ENCODE peak calls at places on chromosomes 6 and 20, in nine cellular contexts. One of them, this sample, is unnamed.
A peak's percentile ranks its signal among the peaks of the same experiment; 100 is the strongest.

GRCh38 chr20:24445510-24446170 is 23.8 kb upstream of the SYNDIG1 start:
- DNase-seq in ascending aorta: peak; percentile 40
- DNase-seq in CD8-positive, alpha-beta T cell: no peak
- DNase-seq in hepatocyte: no peak
- DNase-seq in breast epithelium: no peak
- DNase-seq in heart right ventricle: no peak
- DNase-seq in upper lobe of left lung: no peak
- DNase-seq in gastrocnemius medialis: no peak
- DNase-seq in transverse colon: no peak
- DNase-seq in this sample: no peak

GRCh38 chr6:156791261-156791850 is 14.2 kb downstream of the ARID1B start:
- DNase-seq in ascending aorta: no peak
- DNase-seq in CD8-positive, alpha-beta T cell: no peak
- DNase-seq in hepatocyte: peak; percentile 59
- DNase-seq in breast epithelium: no peak
- DNase-seq in heart right ventricle: no peak
- DNase-seq in upper lobe of left lung: no peak
- DNase-seq in gastrocnemius medialis: no peak
- DNase-seq in transverse colon: no peak
- DNase-seq in this sample: peak; percentile 43

GRCh38 chr20:5864873-5865582 is 85.3 kb downstream of the TRMT6 start:
- DNase-seq in ascending aorta: no peak
- DNase-seq in CD8-positive, alpha-beta T cell: no peak
- DNase-seq in hepatocyte: no peak
- DNase-seq in breast epithelium: no peak
- DNase-seq in heart right ventricle: no peak
- DNase-seq in upper lobe of left lung: no peak
- DNase-seq in gastrocnemius medialis: no peak
- DNase-seq in transverse colon: no peak
- DNase-seq in this sample: peak; percentile 38

GRCh38 chr20:33291830-33292355 is 8.9 kb downstream of the BPIFB1 start:
- DNase-seq in ascending aorta: no peak
- DNase-seq in CD8-positive, alpha-beta T cell: peak; percentile 51
- DNase-seq in hepatocyte: peak; percentile 58
- DNase-seq in breast epithelium: no peak
- DNase-seq in heart right ventricle: no peak
- DNase-seq in upper lobe of left lung: no peak
- DNase-seq in gastrocnemius medialis: no peak
- DNase-seq in transverse colon: peak; percentile 33
- DNase-seq in this sample: peak; percentile 75

GRCh38 chr6:112214749-112215269 is 39.6 kb downstream of the LAMA4 start:
- DNase-seq in ascending aorta: no peak
- DNase-seq in CD8-positive, alpha-beta T cell: no peak
- DNase-seq in hepatocyte: peak; percentile 72
- DNase-seq in breast epithelium: no peak
- DNase-seq in heart right ventricle: no peak
- DNase-seq in upper lobe of left lung: no peak
- DNase-seq in gastrocnemius medialis: no peak
- DNase-seq in transverse colon: no peak
- DNase-seq in this sample: no peak

GRCh38 chr6:169498887-169499513 is 202.8 kb downstream of the WDR27 start:
- DNase-seq in ascending aorta: no peak
- DNase-seq in CD8-positive, alpha-beta T cell: no peak
- DNase-seq in hepatocyte: no peak
- DNase-seq in breast epithelium: no peak
- DNase-seq in heart right ventricle: no peak
- DNase-seq in upper lobe of left lung: no peak
- DNase-seq in gastrocnemius medialis: no peak
- DNase-seq in transverse colon: no peak
- DNase-seq in this sample: no peak

GRCh38 chr20:33812673-33813462 is 1.7 kb downstream of the CHMP4B start:
- DNase-seq in ascending aorta: no peak
- DNase-seq in CD8-positive, alpha-beta T cell: no peak
- DNase-seq in hepatocyte: peak; percentile 83
- DNase-seq in breast epithelium: no peak
- DNase-seq in heart right ventricle: no peak
- DNase-seq in upper lobe of left lung: no peak
- DNase-seq in gastrocnemius medialis: no peak
- DNase-seq in transverse colon: no peak
- DNase-seq in this sample: peak; percentile 36

GRCh38 chr20:8095648-8096572 is 36.2 kb upstream of the PLCB1 start:
- DNase-seq in ascending aorta: no peak
- DNase-seq in CD8-positive, alpha-beta T cell: no peak
- DNase-seq in hepatocyte: no peak
- DNase-seq in breast epithelium: no peak
- DNase-seq in heart right ventricle: no peak
- DNase-seq in upper lobe of left lung: no peak
- DNase-seq in gastrocnemius medialis: no peak
- DNase-seq in transverse colon: no peak
- DNase-seq in this sample: no peak

GRCh38 chr6:33172307-33173227 is 19.7 kb downstream of the COL11A2 start:
- DNase-seq in ascending aorta: no peak
- DNase-seq in CD8-positive, alpha-beta T cell: no peak
- DNase-seq in hepatocyte: peak; percentile 56
- DNase-seq in breast epithelium: no peak
- DNase-seq in heart right ventricle: no peak
- DNase-seq in upper lobe of left lung: no peak
- DNase-seq in gastrocnemius medialis: no peak
- DNase-seq in transverse colon: no peak
- DNase-seq in this sample: no peak

GRCh38 chr6:144439016-144439415 is 153.9 kb downstream of the UTRN start:
- DNase-seq in ascending aorta: no peak
- DNase-seq in CD8-positive, alpha-beta T cell: no peak
- DNase-seq in hepatocyte: no peak
- DNase-seq in breast epithelium: no peak
- DNase-seq in heart right ventricle: no peak
- DNase-seq in upper lobe of left lung: no peak
- DNase-seq in gastrocnemius medialis: no peak
- DNase-seq in transverse colon: no peak
- DNase-seq in this sample: no peak

GRCh38 chr6:30231067-30231466 is 17.9 kb upstream of the TRIM26 start:
- DNase-seq in ascending aorta: no peak
- DNase-seq in CD8-positive, alpha-beta T cell: no peak
- DNase-seq in hepatocyte: no peak
- DNase-seq in breast epithelium: no peak
- DNase-seq in heart right ventricle: no peak
- DNase-seq in upper lobe of left lung: no peak
- DNase-seq in gastrocnemius medialis: no peak
- DNase-seq in transverse colon: no peak
- DNase-seq in this sample: no peak

GRCh38 chr6:3873051-3873450 is 23.9 kb downstream of the FAM50B start:
- DNase-seq in ascending aorta: peak; percentile 19
- DNase-seq in CD8-positive, alpha-beta T cell: no peak
- DNase-seq in hepatocyte: no peak
- DNase-seq in breast epithelium: no peak
- DNase-seq in heart right ventricle: no peak
- DNase-seq in upper lobe of left lung: no peak
- DNase-seq in gastrocnemius medialis: no peak
- DNase-seq in transverse colon: no peak
- DNase-seq in this sample: no peak

GRCh38 chr20:25049261-25050060 is 8.5 kb downstream of the ACSS1 start:
- DNase-seq in ascending aorta: peak; percentile 69
- DNase-seq in CD8-positive, alpha-beta T cell: no peak
- DNase-seq in hepatocyte: no peak
- DNase-seq in breast epithelium: no peak
- DNase-seq in heart right ventricle: no peak
- DNase-seq in upper lobe of left lung: no peak
- DNase-seq in gastrocnemius medialis: no peak
- DNase-seq in transverse colon: peak; percentile 4
- DNase-seq in this sample: peak; percentile 8

GRCh38 chr6:136235233-136235564 is 14.9 kb downstream of the MTFR2 start:
- DNase-seq in ascending aorta: no peak
- DNase-seq in CD8-positive, alpha-beta T cell: no peak
- DNase-seq in hepatocyte: no peak
- DNase-seq in breast epithelium: no peak
- DNase-seq in heart right ventricle: no peak
- DNase-seq in upper lobe of left lung: no peak
- DNase-seq in gastrocnemius medialis: no peak
- DNase-seq in transverse colon: no peak
- DNase-seq in this sample: no peak

GRCh38 chr6:15264902-15265761 is 19.3 kb downstream of the JARID2 start:
- DNase-seq in ascending aorta: no peak
- DNase-seq in CD8-positive, alpha-beta T cell: no peak
- DNase-seq in hepatocyte: no peak
- DNase-seq in breast epithelium: no peak
- DNase-seq in heart right ventricle: no peak
- DNase-seq in upper lobe of left lung: no peak
- DNase-seq in gastrocnemius medialis: peak; percentile 63
- DNase-seq in transverse colon: no peak
- DNase-seq in this sample: no peak

DNA sequence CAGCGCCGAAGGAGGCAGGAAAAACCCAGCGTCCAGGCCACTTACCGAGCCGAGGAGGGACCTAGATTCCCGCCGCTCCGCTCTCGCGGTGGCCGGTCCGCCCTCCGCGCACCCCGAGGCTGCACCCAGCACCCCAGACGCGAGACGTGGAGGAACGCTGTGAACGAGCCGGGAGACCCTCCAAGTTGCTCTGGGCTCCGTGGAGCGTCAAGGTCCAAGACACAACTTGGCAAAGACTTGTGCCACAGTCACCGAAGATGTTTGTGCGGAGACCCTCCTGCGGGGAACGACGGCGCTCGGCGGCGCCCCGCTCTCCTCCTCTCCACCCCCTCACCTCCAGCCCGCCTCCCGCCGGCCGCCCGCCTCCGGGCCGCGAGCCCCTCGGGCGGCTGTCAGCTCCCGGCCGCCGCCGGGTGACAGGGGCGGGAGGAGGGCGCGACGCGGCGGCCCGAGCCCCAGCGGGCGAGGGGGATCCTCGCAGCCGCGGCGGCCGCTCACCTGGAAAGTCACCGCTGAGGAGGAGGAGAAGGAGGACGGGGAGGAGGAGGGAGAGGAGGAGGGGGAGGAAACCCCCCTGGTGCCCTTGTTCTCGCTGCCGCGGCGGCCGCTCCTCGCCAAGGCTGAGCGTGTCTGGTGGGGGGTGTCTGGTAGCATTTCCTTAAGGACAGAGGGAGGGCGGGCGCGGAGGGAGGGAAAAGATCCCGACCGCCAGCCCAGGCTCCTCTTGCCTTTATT is 637 bp upstream of the HIVEP2 start:
- DNase-seq in ascending aorta: no peak
- DNase-seq in CD8-positive, alpha-beta T cell: peak; percentile 41
- DNase-seq in hepatocyte: peak; percentile 79
- DNase-seq in breast epithelium: no peak
- DNase-seq in heart right ventricle: peak; percentile 64
- DNase-seq in upper lobe of left lung: peak; percentile 93
- DNase-seq in gastrocnemius medialis: peak; percentile 51
- DNase-seq in transverse colon: peak; percentile 63
- DNase-seq in this sample: no peak
- TF ChIP-seq CTCF in ascending aorta: no peak
- TF ChIP-seq CTCF in CD8-positive, alpha-beta T cell: no peak
- TF ChIP-seq CTCF in hepatocyte: no peak
- TF ChIP-seq CTCF in breast epithelium: no peak
- TF ChIP-seq CTCF in heart right ventricle: no peak
- TF ChIP-seq CTCF in upper lobe of left lung: no peak
- TF ChIP-seq CTCF in gastrocnemius medialis: no peak
- TF ChIP-seq CTCF in transverse colon: no peak
- TF ChIP-seq CTCF in this sample: no peak

GRCh38 chr20:57409672-57410397 is 18.6 kb downstream of the RBM38 start:
- DNase-seq in ascending aorta: no peak
- DNase-seq in CD8-positive, alpha-beta T cell: no peak
- DNase-seq in hepatocyte: no peak
- DNase-seq in breast epithelium: no peak
- DNase-seq in heart right ventricle: no peak
- DNase-seq in upper lobe of left lung: no peak
- DNase-seq in gastrocnemius medialis: no peak
- DNase-seq in transverse colon: no peak
- DNase-seq in this sample: no peak
- H3K36me3 ChIP-seq in ascending aorta: peaks cover 34% of the 10 kb centered on the region
- H3K36me3 ChIP-seq in CD8-positive, alpha-beta T cell: peaks cover 48% of the 10 kb centered on the region
- H3K36me3 ChIP-seq in hepatocyte: no peaks in the 10 kb centered on the region
- H3K36me3 ChIP-seq in breast epithelium: no peaks in the 10 kb centered on the region
- H3K36me3 ChIP-seq in heart right ventricle: peaks cover 40% of the 10 kb centered on the region
- H3K36me3 ChIP-seq in upper lobe of left lung: peaks cover 4% of the 10 kb centered on the region
- H3K36me3 ChIP-seq in gastrocnemius medialis: peaks cover 24% of the 10 kb centered on the region
- H3K36me3 ChIP-seq in transverse colon: peaks cover 24% of the 10 kb centered on the region
- H3K36me3 ChIP-seq in this sample: no peaks in the 10 kb centered on the region

GRCh38 chr20:21517566-21518277 is 3.9 kb upstream of the NKX2-2 start:
- DNase-seq in ascending aorta: no peak
- DNase-seq in CD8-positive, alpha-beta T cell: no peak
- DNase-seq in hepatocyte: no peak
- DNase-seq in breast epithelium: no peak
- DNase-seq in heart right ventricle: no peak
- DNase-seq in upper lobe of left lung: peak; percentile 58
- DNase-seq in gastrocnemius medialis: no peak
- DNase-seq in transverse colon: no peak
- DNase-seq in this sample: no peak
- H3K9me3 ChIP-seq in ascending aorta: no peaks in the 10 kb centered on the region
- H3K9me3 ChIP-seq in CD8-positive, alpha-beta T cell: no peaks in the 10 kb centered on the region
- H3K9me3 ChIP-seq in hepatocyte: no peaks in the 10 kb centered on the region
- H3K9me3 ChIP-seq in breast epithelium: no peaks in the 10 kb centered on the region
- H3K9me3 ChIP-seq in heart right ventricle: no peaks in the 10 kb centered on the region
- H3K9me3 ChIP-seq in upper lobe of left lung: no peaks in the 10 kb centered on the region
- H3K9me3 ChIP-seq in gastrocnemius medialis: no peaks in the 10 kb centered on the region
- H3K9me3 ChIP-seq in transverse colon: no peaks in the 10 kb centered on the region
- H3K9me3 ChIP-seq in this sample: no peaks in the 10 kb centered on the region

DNA sequence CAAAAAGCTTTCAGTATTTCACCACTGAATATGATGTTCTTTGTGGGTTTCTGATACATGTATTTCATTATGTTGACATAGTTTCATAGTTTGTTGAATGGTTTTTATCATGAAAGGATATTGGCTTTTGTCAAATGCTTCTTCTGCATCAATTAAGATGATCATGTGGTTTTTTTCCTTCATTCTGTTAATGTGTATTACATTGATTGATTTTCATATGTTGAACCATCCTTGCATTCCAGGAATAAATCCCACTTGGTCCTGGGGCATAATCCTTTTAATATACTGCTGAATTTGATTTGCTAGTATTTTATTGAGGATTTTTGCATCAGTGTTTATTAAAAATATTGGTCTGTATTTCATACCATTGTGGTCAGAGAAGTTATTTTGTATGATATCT is 70.9 kb upstream of the BHLHE23 start:
- DNase-seq in ascending aorta: no peak
- DNase-seq in CD8-positive, alpha-beta T cell: no peak
- DNase-seq in hepatocyte: no peak
- DNase-seq in breast epithelium: no peak
- DNase-seq in heart right ventricle: no peak
- DNase-seq in upper lobe of left lung: no peak
- DNase-seq in gastrocnemius medialis: no peak
- DNase-seq in transverse colon: no peak
- DNase-seq in this sample: no peak
- TF ChIP-seq CTCF in ascending aorta: no peak
- TF ChIP-seq CTCF in CD8-positive, alpha-beta T cell: no peak
- TF ChIP-seq CTCF in hepatocyte: no peak
- TF ChIP-seq CTCF in breast epithelium: no peak
- TF ChIP-seq CTCF in heart right ventricle: no peak
- TF ChIP-seq CTCF in upper lobe of left lung: no peak
- TF ChIP-seq CTCF in gastrocnemius medialis: no peak
- TF ChIP-seq CTCF in transverse colon: no peak
- TF ChIP-seq CTCF in this sample: no peak

GRCh38 chr6:143432588-143432987 is 17.9 kb downstream of the ADAT2 start:
- DNase-seq in ascending aorta: no peak
- DNase-seq in CD8-positive, alpha-beta T cell: no peak
- DNase-seq in hepatocyte: no peak
- DNase-seq in breast epithelium: no peak
- DNase-seq in heart right ventricle: no peak
- DNase-seq in upper lobe of left lung: no peak
- DNase-seq in gastrocnemius medialis: no peak
- DNase-seq in transverse colon: no peak
- DNase-seq in this sample: no peak
- H3K36me3 ChIP-seq in ascending aorta: no peaks in the 10 kb centered on the region
- H3K36me3 ChIP-seq in CD8-positive, alpha-beta T cell: no peaks in the 10 kb centered on the region
- H3K36me3 ChIP-seq in hepatocyte: no peaks in the 10 kb centered on the region
- H3K36me3 ChIP-seq in breast epithelium: no peaks in the 10 kb centered on the region
- H3K36me3 ChIP-seq in heart right ventricle: no peaks in the 10 kb centered on the region
- H3K36me3 ChIP-seq in upper lobe of left lung: no peaks in the 10 kb centered on the region
- H3K36me3 ChIP-seq in gastrocnemius medialis: no peaks in the 10 kb centered on the region
- H3K36me3 ChIP-seq in transverse colon: peaks cover 3% of the 10 kb centered on the region
- H3K36me3 ChIP-seq in this sample: no peaks in the 10 kb centered on the region